ENCODE peak calls at places on chromosomes 3 and 15, in eight cellular contexts. One of them, this sample, is unnamed.

GRCh38 chr15:34709866-34710265 is 44.9 kb downstream of the GJD2 start:
- DNase-seq in globus pallidus: no peak
- DNase-seq in NCI-H1092: no peak
- DNase-seq in activated CD8-positive, alpha-beta memory T cell treated with anti-CD3 and anti-CD28 coated beads for 4 hours: no peak
- DNase-seq in myocyte: peak; percentile 38
- DNase-seq in NCI-H774: no peak
- DNase-seq in sciatic nerve: no peak
- DNase-seq in pulmonary artery endothelial cell: no peak
- DNase-seq in this sample: no peak

GRCh38 chr3:50195501-50196252 is 4.3 kb downstream of the GNAT1 start:
- DNase-seq in activated CD8-positive, alpha-beta memory T cell treated with anti-CD3 and anti-CD28 coated beads for 4 hours: no peak
- DNase-seq in NCI-H1092: no peak
- DNase-seq in globus pallidus: no peak
- DNase-seq in pulmonary artery endothelial cell: no peak
- DNase-seq in NCI-H774: no peak
- DNase-seq in myocyte: peak; percentile 76
- DNase-seq in sciatic nerve: no peak
- DNase-seq in this sample: no peak

GRCh38 chr3:106540743-106541142 is 671.9 kb upstream of the CBLB start:
- DNase-seq in activated CD8-positive, alpha-beta memory T cell treated with anti-CD3 and anti-CD28 coated beads for 4 hours: no peak
- DNase-seq in globus pallidus: no peak
- DNase-seq in NCI-H1092: no peak
- DNase-seq in NCI-H774: no peak
- DNase-seq in pulmonary artery endothelial cell: no peak
- DNase-seq in myocyte: no peak
- DNase-seq in sciatic nerve: no peak
- DNase-seq in this sample: no peak

GRCh38 chr3:103127737-103128136 is 692.9 kb downstream of the ZPLD1 start:
- DNase-seq in myocyte: no peak
- DNase-seq in activated CD8-positive, alpha-beta memory T cell treated with anti-CD3 and anti-CD28 coated beads for 4 hours: no peak
- DNase-seq in pulmonary artery endothelial cell: no peak
- DNase-seq in NCI-H1092: no peak
- DNase-seq in NCI-H774: no peak
- DNase-seq in globus pallidus: no peak
- DNase-seq in sciatic nerve: no peak
- DNase-seq in this sample: no peak

GRCh38 chr3:49013738-49014660 is 4.4 kb downstream of the DALRD3 start:
- DNase-seq in activated CD8-positive, alpha-beta memory T cell treated with anti-CD3 and anti-CD28 coated beads for 4 hours: no peak
- DNase-seq in NCI-H774: no peak
- DNase-seq in pulmonary artery endothelial cell: no peak
- DNase-seq in sciatic nerve: no peak
- DNase-seq in myocyte: peak; percentile 89
- DNase-seq in NCI-H1092: no peak
- DNase-seq in globus pallidus: no peak
- DNase-seq in this sample: no peak

GRCh38 chr15:64809649-64810498 is 15.6 kb downstream of the PIF1 start:
- DNase-seq in sciatic nerve: peak; percentile 93
- DNase-seq in myocyte: peak; percentile 79
- DNase-seq in globus pallidus: peak; percentile 70
- DNase-seq in activated CD8-positive, alpha-beta memory T cell treated with anti-CD3 and anti-CD28 coated beads for 4 hours: peak; percentile 41
- DNase-seq in pulmonary artery endothelial cell: peak; percentile 10
- DNase-seq in NCI-H1092: peak; percentile 14
- DNase-seq in NCI-H774: peak; percentile 54
- DNase-seq in this sample: peak; percentile 85

GRCh38 chr3:8529738-8530525 is 28.3 kb downstream of the LMCD1 start:
- DNase-seq in NCI-H1092: no peak
- DNase-seq in NCI-H774: no peak
- DNase-seq in pulmonary artery endothelial cell: no peak
- DNase-seq in myocyte: no peak
- DNase-seq in sciatic nerve: no peak
- DNase-seq in activated CD8-positive, alpha-beta memory T cell treated with anti-CD3 and anti-CD28 coated beads for 4 hours: no peak
- DNase-seq in globus pallidus: no peak
- DNase-seq in this sample: no peak

GRCh38 chr15:47861186-47861585 is 143.9 kb downstream of the SEMA6D start:
- DNase-seq in activated CD8-positive, alpha-beta memory T cell treated with anti-CD3 and anti-CD28 coated beads for 4 hours: no peak
- DNase-seq in myocyte: no peak
- DNase-seq in globus pallidus: no peak
- DNase-seq in NCI-H1092: no peak
- DNase-seq in pulmonary artery endothelial cell: no peak
- DNase-seq in sciatic nerve: no peak
- DNase-seq in NCI-H774: no peak
- DNase-seq in this sample: no peak

GRCh38 chr3:48503406-48504050 is 446 bp downstream of the SHISA5 start:
- DNase-seq in myocyte: no peak
- DNase-seq in pulmonary artery endothelial cell: no peak
- DNase-seq in sciatic nerve: peak; percentile 73
- DNase-seq in NCI-H774: no peak
- DNase-seq in globus pallidus: no peak
- DNase-seq in activated CD8-positive, alpha-beta memory T cell treated with anti-CD3 and anti-CD28 coated beads for 4 hours: no peak
- DNase-seq in NCI-H1092: no peak
- DNase-seq in this sample: no peak

GRCh38 chr15:49046113-49046883 is at the start of gene SECISBP2L:
- DNase-seq in globus pallidus: peak; percentile 94
- DNase-seq in pulmonary artery endothelial cell: peak; percentile 84
- DNase-seq in activated CD8-positive, alpha-beta memory T cell treated with anti-CD3 and anti-CD28 coated beads for 4 hours: peak; percentile 73
- DNase-seq in sciatic nerve: peak; percentile 96
- DNase-seq in NCI-H774: peak; percentile 92
- DNase-seq in NCI-H1092: peak; percentile 88
- DNase-seq in myocyte: peak; percentile 96
- DNase-seq in this sample: peak; percentile 94

This sample was measured in Ammon's horn.